ENCODE peak calls at places on chromosomes 13 and 19, in ten cellular contexts. One of them, this sample, is unnamed.

GRCh38 chr19:34082289-34083077 is 89.8 kb upstream of the LSM14A start:
- DNase-seq in WTC11: peak
- DNase-seq in AG08396: peak
- DNase-seq in heart right ventricle: no peak
- DNase-seq in left lung: no peak
- DNase-seq in NCI-H446 treated with DMSO at 0.1 percent for 48 hours: no peak
- DNase-seq in myocyte: no peak
- DNase-seq in choroid plexus epithelial cell: peak
- DNase-seq in anterior cingulate cortex: no peak
- DNase-seq in EH: peak
- DNase-seq in this sample: no peak

GRCh38 chr13:80030491-80030890 is 310.4 kb downstream of the SPRY2 start:
- DNase-seq in WTC11: peak
- DNase-seq in AG08396: no peak
- DNase-seq in heart right ventricle: peak
- DNase-seq in left lung: no peak
- DNase-seq in NCI-H446 treated with DMSO at 0.1 percent for 48 hours: no peak
- DNase-seq in myocyte: peak
- DNase-seq in choroid plexus epithelial cell: peak
- DNase-seq in anterior cingulate cortex: no peak
- DNase-seq in EH: peak
- DNase-seq in this sample: no peak

GRCh38 chr13:29801737-29802305 is 48.6 kb downstream of the UBL3 start:
- DNase-seq in WTC11: no peak
- DNase-seq in AG08396: no peak
- DNase-seq in heart right ventricle: no peak
- DNase-seq in left lung: no peak
- DNase-seq in NCI-H446 treated with DMSO at 0.1 percent for 48 hours: no peak
- DNase-seq in myocyte: peak
- DNase-seq in choroid plexus epithelial cell: peak
- DNase-seq in anterior cingulate cortex: no peak
- DNase-seq in EH: no peak
- DNase-seq in this sample: no peak

GRCh38 chr19:38267780-38268430 is 3.5 kb downstream of the SPINT2 start:
- DNase-seq in WTC11: no peak
- DNase-seq in AG08396: no peak
- DNase-seq in heart right ventricle: no peak
- DNase-seq in left lung: peak
- DNase-seq in NCI-H446 treated with DMSO at 0.1 percent for 48 hours: no peak
- DNase-seq in myocyte: no peak
- DNase-seq in choroid plexus epithelial cell: no peak
- DNase-seq in anterior cingulate cortex: no peak
- DNase-seq in EH: no peak
- DNase-seq in this sample: no peak

GRCh38 chr13:111939285-111940278 is 127.4 kb upstream of the SOX1 start:
- DNase-seq in WTC11: no peak
- DNase-seq in AG08396: no peak
- DNase-seq in heart right ventricle: no peak
- DNase-seq in left lung: no peak
- DNase-seq in NCI-H446 treated with DMSO at 0.1 percent for 48 hours: no peak
- DNase-seq in myocyte: no peak
- DNase-seq in choroid plexus epithelial cell: no peak
- DNase-seq in anterior cingulate cortex: no peak
- DNase-seq in EH: no peak
- DNase-seq in this sample: no peak

GRCh38 chr13:114074671-114075315 is 57.6 kb downstream of the RASA3 start:
- DNase-seq in WTC11: no peak
- DNase-seq in AG08396: no peak
- DNase-seq in heart right ventricle: no peak
- DNase-seq in left lung: peak
- DNase-seq in NCI-H446 treated with DMSO at 0.1 percent for 48 hours: no peak
- DNase-seq in myocyte: no peak
- DNase-seq in choroid plexus epithelial cell: no peak
- DNase-seq in anterior cingulate cortex: no peak
- DNase-seq in EH: no peak
- DNase-seq in this sample: no peak

GRCh38 chr19:51810228-51810627 is 15.3 kb downstream of the FPR3 start:
- DNase-seq in WTC11: no peak
- DNase-seq in AG08396: no peak
- DNase-seq in heart right ventricle: no peak
- DNase-seq in left lung: no peak
- DNase-seq in NCI-H446 treated with DMSO at 0.1 percent for 48 hours: no peak
- DNase-seq in myocyte: no peak
- DNase-seq in choroid plexus epithelial cell: peak
- DNase-seq in anterior cingulate cortex: no peak
- DNase-seq in EH: peak
- DNase-seq in this sample: no peak

GRCh38 chr13:48578516-48579166 is 45.8 kb upstream of the RCBTB2 start:
- DNase-seq in WTC11: no peak
- DNase-seq in AG08396: no peak
- DNase-seq in heart right ventricle: no peak
- DNase-seq in left lung: no peak
- DNase-seq in NCI-H446 treated with DMSO at 0.1 percent for 48 hours: no peak
- DNase-seq in myocyte: no peak
- DNase-seq in choroid plexus epithelial cell: no peak
- DNase-seq in anterior cingulate cortex: no peak
- DNase-seq in EH: no peak
- DNase-seq in this sample: no peak

GRCh38 chr13:20190481-20191310 is 2.0 kb downstream of the GJB2 start:
- DNase-seq in WTC11: no peak
- DNase-seq in AG08396: peak
- DNase-seq in heart right ventricle: no peak
- DNase-seq in left lung: no peak
- DNase-seq in NCI-H446 treated with DMSO at 0.1 percent for 48 hours: no peak
- DNase-seq in myocyte: peak
- DNase-seq in choroid plexus epithelial cell: peak
- DNase-seq in anterior cingulate cortex: no peak
- DNase-seq in EH: peak
- DNase-seq in this sample: no peak

GRCh38 chr19:13189600-13189999 is 39.4 kb downstream of the IER2 start:
- DNase-seq in WTC11: no peak
- DNase-seq in AG08396: no peak
- DNase-seq in heart right ventricle: no peak
- DNase-seq in left lung: no peak
- DNase-seq in NCI-H446 treated with DMSO at 0.1 percent for 48 hours: no peak
- DNase-seq in myocyte: no peak
- DNase-seq in choroid plexus epithelial cell: peak
- DNase-seq in anterior cingulate cortex: no peak
- DNase-seq in EH: peak
- DNase-seq in this sample: no peak

GRCh38 chr19:2476451-2477140 is 669 bp downstream of the GADD45B start:
- DNase-seq in WTC11: peak
- DNase-seq in AG08396: peak
- DNase-seq in heart right ventricle: peak
- DNase-seq in left lung: peak
- DNase-seq in NCI-H446 treated with DMSO at 0.1 percent for 48 hours: no peak
- DNase-seq in myocyte: peak
- DNase-seq in choroid plexus epithelial cell: peak
- DNase-seq in anterior cingulate cortex: peak
- DNase-seq in EH: peak
- DNase-seq in this sample: no peak

GRCh38 chr19:54160948-54161347 is 1.4 kb upstream of the LENG1 start:
- DNase-seq in WTC11: no peak
- DNase-seq in AG08396: no peak
- DNase-seq in heart right ventricle: no peak
- DNase-seq in left lung: no peak
- DNase-seq in NCI-H446 treated with DMSO at 0.1 percent for 48 hours: no peak
- DNase-seq in myocyte: no peak
- DNase-seq in choroid plexus epithelial cell: no peak
- DNase-seq in anterior cingulate cortex: no peak
- DNase-seq in EH: peak
- DNase-seq in this sample: no peak

GRCh38 chr13:99797716-99798115 is 173.9 kb downstream of the ZIC5 start:
- DNase-seq in WTC11: no peak
- DNase-seq in AG08396: no peak
- DNase-seq in heart right ventricle: no peak
- DNase-seq in left lung: no peak
- DNase-seq in NCI-H446 treated with DMSO at 0.1 percent for 48 hours: no peak
- DNase-seq in myocyte: no peak
- DNase-seq in choroid plexus epithelial cell: no peak
- DNase-seq in anterior cingulate cortex: no peak
- DNase-seq in EH: no peak
- DNase-seq in this sample: no peak

GRCh38 chr13:70964124-70964523 is 855.9 kb upstream of the KLHL1 start:
- DNase-seq in WTC11: no peak
- DNase-seq in AG08396: no peak
- DNase-seq in heart right ventricle: no peak
- DNase-seq in left lung: no peak
- DNase-seq in NCI-H446 treated with DMSO at 0.1 percent for 48 hours: peak
- DNase-seq in myocyte: no peak
- DNase-seq in choroid plexus epithelial cell: peak
- DNase-seq in anterior cingulate cortex: no peak
- DNase-seq in EH: no peak
- DNase-seq in this sample: no peak

GRCh38 chr19:13396256-13397080 is 109.8 kb downstream of the CACNA1A start:
- DNase-seq in WTC11: peak
- DNase-seq in AG08396: peak
- DNase-seq in heart right ventricle: peak
- DNase-seq in left lung: peak
- DNase-seq in NCI-H446 treated with DMSO at 0.1 percent for 48 hours: no peak
- DNase-seq in myocyte: peak
- DNase-seq in choroid plexus epithelial cell: peak
- DNase-seq in anterior cingulate cortex: no peak
- DNase-seq in EH: peak
- DNase-seq in this sample: no peak

GRCh38 chr13:32650705-32651311 is 64.6 kb downstream of the PDS5B start:
- DNase-seq in WTC11: peak
- DNase-seq in AG08396: peak
- DNase-seq in heart right ventricle: peak
- DNase-seq in left lung: no peak
- DNase-seq in NCI-H446 treated with DMSO at 0.1 percent for 48 hours: no peak
- DNase-seq in myocyte: peak
- DNase-seq in choroid plexus epithelial cell: peak
- DNase-seq in anterior cingulate cortex: no peak
- DNase-seq in EH: peak
- DNase-seq in this sample: no peak

GRCh38 chr19:46081928-46082727 is 41.3 kb upstream of the IGFL4 start:
- DNase-seq in WTC11: no peak
- DNase-seq in AG08396: peak
- DNase-seq in heart right ventricle: no peak
- DNase-seq in left lung: no peak
- DNase-seq in NCI-H446 treated with DMSO at 0.1 percent for 48 hours: peak
- DNase-seq in myocyte: peak
- DNase-seq in choroid plexus epithelial cell: peak
- DNase-seq in anterior cingulate cortex: no peak
- DNase-seq in EH: peak
- DNase-seq in this sample: peak

GRCh38 chr19:2261438-2262172 is 5.4 kb upstream of the JSRP1 start:
- DNase-seq in WTC11: peak
- DNase-seq in AG08396: no peak
- DNase-seq in heart right ventricle: no peak
- DNase-seq in left lung: no peak
- DNase-seq in NCI-H446 treated with DMSO at 0.1 percent for 48 hours: no peak
- DNase-seq in myocyte: no peak
- DNase-seq in choroid plexus epithelial cell: peak
- DNase-seq in anterior cingulate cortex: no peak
- DNase-seq in EH: peak
- DNase-seq in this sample: no peak

GRCh38 chr13:31775686-31776085 is 36.4 kb downstream of the RXFP2 start:
- DNase-seq in WTC11: no peak
- DNase-seq in AG08396: no peak
- DNase-seq in heart right ventricle: peak
- DNase-seq in left lung: no peak
- DNase-seq in NCI-H446 treated with DMSO at 0.1 percent for 48 hours: no peak
- DNase-seq in myocyte: no peak
- DNase-seq in choroid plexus epithelial cell: no peak
- DNase-seq in anterior cingulate cortex: no peak
- DNase-seq in EH: no peak
- DNase-seq in this sample: no peak